ENCODE peak calls at places on chromosomes 12 and 14, in nine cellular contexts. Z is coronary artery, Y is A549, G is AG09319, V is heart left ventricle, H is choroid plexus epithelial cell, L is adrenal gland, O is tibial artery, U is IMR-90. C is an unnamed sample.

GRCh38 chr14:95359974-95360826 is 40.5 kb upstream of the CLMN start:
- DNase-seq in Z (no peak), Y (no peak), G (no peak), V (no peak), H (peak), L (no peak), O (no peak), U (no peak), C (no peak)

GRCh38 chr12:4855121-4855924 is 54.4 kb upstream of the KCNA1 start:
- DNase-seq in Z (no peak), Y (peak), G (peak), V (no peak), H (peak), L (peak), O (no peak), U (peak), C (no peak)

GRCh38 chr14:88818018-88818417 is 6.4 kb upstream of the TTC8 start:
- DNase-seq in Z (no peak), Y (no peak), G (no peak), V (no peak), H (no peak), L (no peak), O (no peak), U (no peak), C (no peak)

GRCh38 chr12:42960087-42960527 is 370.6 kb upstream of the PRICKLE1 start:
- DNase-seq in Z (no peak), Y (peak), G (no peak), V (no peak), H (no peak), L (no peak), O (no peak), U (peak), C (no peak)

GRCh38 chr12:7346571-7347225 is 42.8 kb downstream of the ACSM4 start:
- DNase-seq in Z (no peak), Y (no peak), G (no peak), V (no peak), H (no peak), L (no peak), O (no peak), U (no peak), C (no peak)

GRCh38 chr12:80400591-80400991 is 43.4 kb upstream of the PTPRQ start:
- DNase-seq in Z (no peak), Y (no peak), G (no peak), V (no peak), H (peak), L (no peak), O (no peak), U (no peak), C (no peak)

GRCh38 chr12:31355747-31356107 is 29.8 kb upstream of the SINHCAF start:
- DNase-seq in Z (no peak), Y (no peak), G (no peak), V (no peak), H (no peak), L (no peak), O (no peak), U (no peak), C (no peak)

GRCh38 chr14:79971330-79971729 is 240.0 kb downstream of the DIO2 start:
- DNase-seq in Z (no peak), Y (peak), G (no peak), V (no peak), H (peak), L (no peak), O (no peak), U (peak), C (no peak)

GRCh38 chr14:39956372-39956771 is 524.1 kb upstream of the FBXO33 start:
- DNase-seq in Z (no peak), Y (peak), G (no peak), V (no peak), H (no peak), L (no peak), O (no peak), U (no peak), C (no peak)

GRCh38 chr12:31406345-31406744 is 80.4 kb upstream of the SINHCAF start:
- DNase-seq in Z (no peak), Y (no peak), G (no peak), V (no peak), H (peak), L (no peak), O (no peak), U (peak), C (no peak)

GRCh38 chr12:105561981-105562726 is 231.7 kb downstream of the C12orf75 start:
- DNase-seq in Z (no peak), Y (peak), G (no peak), V (no peak), H (peak), L (peak), O (no peak), U (peak), C (no peak)
- TF ChIP-seq CTCF in Z (no peak), Y (no peak), G (no peak), V (no peak), H (peak), L (no peak), O (no peak), U (no peak), C (no peak)

GRCh38 chr14:101062065-101062450 is 158.5 kb upstream of the RTL1 start:
- DNase-seq in Z (no peak), Y (no peak), G (no peak), V (peak), H (no peak), L (no peak), O (peak), U (no peak), C (no peak)

GRCh38 chr14:101058571-101058970 is 155.0 kb upstream of the RTL1 start:
- DNase-seq in Z (no peak), Y (no peak), G (no peak), V (no peak), H (no peak), L (no peak), O (no peak), U (peak), C (no peak)

GRCh38 chr14:101062611-101063010 is 159.1 kb upstream of the RTL1 start:
- DNase-seq in Z (no peak), Y (no peak), G (no peak), V (peak), H (peak), L (no peak), O (peak), U (peak), C (no peak)

GRCh38 chr14:101061411-101062064 is 158.0 kb upstream of the RTL1 start:
- DNase-seq in Z (no peak), Y (no peak), G (no peak), V (peak), H (no peak), L (no peak), O (peak), U (no peak), C (no peak)

GRCh38 chr14:101060171-101060601 is 156.7 kb upstream of the RTL1 start:
- DNase-seq in Z (no peak), Y (no peak), G (no peak), V (peak), H (no peak), L (no peak), O (peak), U (no peak), C (no peak)
- TF ChIP-seq CTCF in Z (no peak), Y (no peak), G (no peak), V (no peak), H (no peak), L (no peak), O (no peak), U (no peak), C (no peak)

GRCh38 chr12:124749725-124750124 is 113.9 kb downstream of the SCARB1 start:
- DNase-seq in Z (no peak), Y (no peak), G (no peak), V (no peak), H (no peak), L (no peak), O (no peak), U (no peak), C (no peak)

GRCh38 chr12:124751654-124752355 is 111.9 kb downstream of the SCARB1 start:
- DNase-seq in Z (no peak), Y (no peak), G (no peak), V (no peak), H (no peak), L (no peak), O (no peak), U (no peak), C (no peak)

GRCh38 chr12:124752437-124753229 is 111.0 kb downstream of the SCARB1 start:
- DNase-seq in Z (no peak), Y (no peak), G (no peak), V (no peak), H (peak), L (no peak), O (peak), U (no peak), C (no peak)

GRCh38 chr12:124750149-124750656 is 113.5 kb downstream of the SCARB1 start:
- DNase-seq in Z (no peak), Y (no peak), G (no peak), V (no peak), H (no peak), L (no peak), O (no peak), U (no peak), C (no peak)

GRCh38 chr12:124750787-124751471 is 112.7 kb downstream of the SCARB1 start:
- DNase-seq in Z (no peak), Y (peak), G (no peak), V (no peak), H (no peak), L (no peak), O (no peak), U (no peak), C (no peak)
- TF ChIP-seq CTCF in Z (no peak), Y (peak), G (peak), V (no peak), H (peak), L (no peak), O (no peak), U (peak), C (no peak)

GRCh38 chr12:130280226-130280625 is 57.5 kb upstream of the PIWIL1 start:
- DNase-seq in Z (no peak), Y (no peak), G (no peak), V (no peak), H (no peak), L (no peak), O (no peak), U (no peak), C (no peak)
- TF ChIP-seq CTCF in Z (no peak), Y (no peak), G (no peak), V (no peak), H (no peak), L (no peak), O (no peak), U (no peak), C (no peak)

GRCh38 chr14:77761205-77761931 is 412 bp upstream of the SNW1 start:
- DNase-seq in Z (no peak), Y (peak), G (no peak), V (no peak), H (peak), L (peak), O (peak), U (peak), C (no peak)
- TF ChIP-seq CTCF in Z (no peak), Y (peak), G (peak), V (peak), H (peak), L (peak), O (no peak), U (peak), C (no peak)

GRCh38 chr14:99602054-99602787 is 1.8 kb downstream of the CCDC85C start:
- DNase-seq in Z (no peak), Y (peak), G (no peak), V (no peak), H (peak), L (no peak), O (no peak), U (peak), C (no peak)

GRCh38 chr14:99600232-99600888 is 3.6 kb downstream of the CCDC85C start:
- DNase-seq in Z (no peak), Y (no peak), G (no peak), V (no peak), H (no peak), L (peak), O (no peak), U (no peak), C (no peak)

GRCh38 chr14:99599440-99599839 is 4.6 kb downstream of the CCDC85C start:
- DNase-seq in Z (no peak), Y (no peak), G (no peak), V (no peak), H (no peak), L (no peak), O (no peak), U (no peak), C (no peak)

GRCh38 chr14:99602788-99603415 is 1.1 kb downstream of the CCDC85C start:
- DNase-seq in Z (no peak), Y (no peak), G (no peak), V (no peak), H (no peak), L (no peak), O (no peak), U (no peak), C (no peak)

DNA sequence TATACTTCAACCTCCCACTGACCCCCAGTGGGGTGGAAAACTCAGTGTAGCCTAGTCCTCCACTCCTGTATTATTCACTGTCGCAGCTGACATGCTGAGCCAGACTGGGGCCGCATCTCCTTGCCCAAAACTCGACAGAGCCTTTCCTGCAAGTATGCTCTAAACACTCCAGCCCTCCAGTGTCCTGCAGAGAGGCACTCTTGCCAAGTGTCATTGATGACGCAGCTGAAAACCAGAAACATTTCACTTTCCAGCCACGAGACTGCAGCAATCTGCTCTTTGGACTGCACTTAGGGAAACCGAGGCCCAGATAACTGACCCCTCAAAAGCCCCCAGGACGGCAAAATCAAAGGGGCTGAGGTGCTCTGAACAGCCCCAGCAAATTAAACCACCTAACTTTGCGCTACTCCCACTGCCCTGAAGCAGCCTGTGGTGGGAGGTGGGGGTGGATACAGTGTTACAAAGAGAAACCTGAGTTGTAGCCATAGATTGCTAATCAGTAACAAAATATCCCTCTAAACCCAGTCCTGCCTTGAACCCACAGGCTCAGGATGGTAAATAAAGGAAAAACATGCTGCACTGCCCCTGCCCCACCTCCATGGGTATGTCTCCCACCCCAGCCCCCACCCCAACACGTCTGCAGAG is 2.6 kb downstream of the CCDC85C start:
- DNase-seq in Z (no peak), Y (no peak), G (no peak), V (no peak), H (peak), L (peak), O (no peak), U (peak), C (no peak)
- TF ChIP-seq CTCF in Z (no peak), Y (no peak), G (no peak), V (no peak), H (no peak), L (no peak), O (no peak), U (no peak), C (no peak)

GRCh38 chr12:130813436-130813835 is 25.6 kb downstream of the STX2 start:
- DNase-seq in Z (no peak), Y (no peak), G (no peak), V (no peak), H (no peak), L (no peak), O (no peak), U (no peak), C (no peak)
- TF ChIP-seq CTCF in Z (no peak), Y (no peak), G (no peak), V (no peak), H (no peak), L (no peak), O (no peak), U (no peak), C (no peak)

DNA sequence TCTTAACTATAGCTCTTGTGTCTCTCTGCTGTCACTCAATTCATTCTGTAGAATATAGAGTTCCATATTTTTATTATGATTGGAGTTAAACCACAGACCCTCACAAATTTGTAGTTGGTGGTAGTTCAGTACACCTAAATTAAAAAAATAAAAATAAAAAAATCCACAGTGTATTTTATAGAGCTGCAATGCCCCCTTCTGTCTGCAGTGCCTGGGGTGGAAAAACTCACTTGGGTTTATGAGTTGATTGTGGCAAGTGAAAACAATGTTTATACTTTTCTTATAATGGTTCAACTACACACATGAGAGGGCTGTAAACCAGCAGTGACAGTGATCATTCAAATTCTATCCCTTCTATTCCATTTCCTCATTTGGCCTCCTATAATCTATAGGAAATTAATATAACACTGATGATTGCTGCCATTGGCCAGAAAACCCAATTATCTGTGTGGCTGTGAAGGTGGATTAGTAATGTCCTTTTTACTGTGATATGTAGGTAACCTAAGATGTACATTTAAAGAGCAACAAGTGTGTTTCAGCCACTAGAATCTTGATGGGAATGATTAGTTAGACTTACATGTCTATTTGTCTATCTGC is 166.9 kb upstream of the LRIG3 start:
- DNase-seq in Z (no peak), Y (no peak), G (no peak), V (no peak), H (peak), L (no peak), O (no peak), U (peak), C (no peak)
- TF ChIP-seq CTCF in Z (peak), Y (peak), G (peak), V (peak), H (peak), L (peak), O (peak), U (peak), C (no peak)

GRCh38 chr14:105480807-105481801 is 5.6 kb upstream of the CRIP1 start:
- DNase-seq in Z (peak), Y (peak), G (peak), V (peak), H (peak), L (peak), O (peak), U (peak), C (peak)

GRCh38 chr14:105482486-105483110 is 4.1 kb upstream of the CRIP1 start:
- DNase-seq in Z (no peak), Y (no peak), G (no peak), V (no peak), H (no peak), L (no peak), O (no peak), U (no peak), C (no peak)

GRCh38 chr14:105483300-105484068 is 3.2 kb upstream of the CRIP1 start:
- DNase-seq in Z (peak), Y (peak), G (no peak), V (no peak), H (no peak), L (no peak), O (peak), U (no peak), C (no peak)

GRCh38 chr14:105480165-105480564 is 5.5 kb downstream of the CRIP2 start:
- DNase-seq in Z (no peak), Y (no peak), G (no peak), V (no peak), H (no peak), L (no peak), O (peak), U (no peak), C (no peak)

GRCh38 chr14:105481886-105482454 is 4.7 kb upstream of the CRIP1 start:
- DNase-seq in Z (peak), Y (peak), G (peak), V (peak), H (peak), L (peak), O (peak), U (peak), C (peak)
- TF ChIP-seq CTCF in Z (no peak), Y (no peak), G (no peak), V (peak), H (peak), L (no peak), O (peak), U (peak), C (no peak)

GRCh38 chr12:49489154-49489553 is 49.7 kb upstream of the KCNH3 start:
- DNase-seq in Z (no peak), Y (no peak), G (no peak), V (no peak), H (no peak), L (no peak), O (no peak), U (no peak), C (no peak)

GRCh38 chr12:49491823-49492222 is 47.0 kb upstream of the KCNH3 start:
- DNase-seq in Z (no peak), Y (no peak), G (no peak), V (no peak), H (peak), L (no peak), O (no peak), U (no peak), C (no peak)

GRCh38 chr12:49487605-49488004 is 51.2 kb upstream of the KCNH3 start:
- DNase-seq in Z (no peak), Y (no peak), G (no peak), V (no peak), H (no peak), L (no peak), O (no peak), U (no peak), C (no peak)

GRCh38 chr12:49489720-49490119 is 49.1 kb upstream of the KCNH3 start:
- DNase-seq in Z (no peak), Y (no peak), G (no peak), V (no peak), H (peak), L (peak), O (no peak), U (peak), C (no peak)
- TF ChIP-seq CTCF in Z (no peak), Y (no peak), G (no peak), V (no peak), H (peak), L (peak), O (no peak), U (peak), C (no peak)

C was measured in omental fat pad.